ENCODE peak calls at places on chromosomes 5 and 9, in four cellular contexts. One of them, this sample, is unnamed.

GRCh38 chr5:136075339-136075885 is 46.6 kb downstream of the TGFBI start:
- DNase-seq in fibroblast of lung: no peak
- DNase-seq in right atrium auricular region: no peak
- DNase-seq in pancreas: no peak
- DNase-seq in this sample: no peak

GRCh38 chr9:21875893-21876292 is 73.5 kb downstream of the MTAP start:
- DNase-seq in fibroblast of lung: no peak
- DNase-seq in pancreas: no peak
- DNase-seq in right atrium auricular region: no peak
- DNase-seq in this sample: no peak

GRCh38 chr9:20243866-20244647 is 378.2 kb downstream of the MLLT3 start:
- DNase-seq in right atrium auricular region: no peak
- DNase-seq in pancreas: no peak
- DNase-seq in fibroblast of lung: no peak
- DNase-seq in this sample: no peak

GRCh38 chr9:107190031-107190935 is 92.8 kb upstream of the RAD23B start:
- DNase-seq in right atrium auricular region: no peak
- DNase-seq in pancreas: no peak
- DNase-seq in fibroblast of lung: peak
- DNase-seq in this sample: no peak

GRCh38 chr5:97019435-97020117 is 83.7 kb downstream of the LNPEP start:
- DNase-seq in pancreas: no peak
- DNase-seq in fibroblast of lung: no peak
- DNase-seq in right atrium auricular region: no peak
- DNase-seq in this sample: no peak

GRCh38 chr5:177526191-177526590 is 9.4 kb upstream of the DDX41 start:
- DNase-seq in fibroblast of lung: no peak
- DNase-seq in right atrium auricular region: no peak
- DNase-seq in pancreas: no peak
- DNase-seq in this sample: no peak

GRCh38 chr5:127933348-127933747 is 150.2 kb upstream of the SLC12A2 start:
- DNase-seq in right atrium auricular region: no peak
- DNase-seq in pancreas: no peak
- DNase-seq in fibroblast of lung: no peak
- DNase-seq in this sample: no peak

GRCh38 chr9:135443811-135444470 is 35.6 kb upstream of the PPP1R26 start:
- DNase-seq in right atrium auricular region: no peak
- DNase-seq in pancreas: no peak
- DNase-seq in fibroblast of lung: no peak
- DNase-seq in this sample: no peak

GRCh38 chr5:104778-105296 is 12.9 kb downstream of the PLEKHG4B start:
- DNase-seq in fibroblast of lung: no peak
- DNase-seq in right atrium auricular region: no peak
- DNase-seq in pancreas: no peak
- DNase-seq in this sample: no peak

GRCh38 chr5:140966293-140967225 is at the start of gene PCDHAC2:
- DNase-seq in right atrium auricular region: no peak
- DNase-seq in fibroblast of lung: peak
- DNase-seq in pancreas: peak
- DNase-seq in this sample: peak

GRCh38 chr5:110289213-110289810 is 437.2 kb downstream of the TMEM232 start:
- DNase-seq in fibroblast of lung: no peak
- DNase-seq in pancreas: no peak
- DNase-seq in right atrium auricular region: no peak
- DNase-seq in this sample: no peak

GRCh38 chr5:60248900-60249299 is 355.4 kb upstream of the PDE4D start:
- DNase-seq in fibroblast of lung: no peak
- DNase-seq in right atrium auricular region: no peak
- DNase-seq in pancreas: no peak
- DNase-seq in this sample: no peak

GRCh38 chr9:79236466-79236865 is 335.3 kb upstream of the TLE4 start:
- DNase-seq in pancreas: no peak
- DNase-seq in right atrium auricular region: no peak
- DNase-seq in fibroblast of lung: no peak
- DNase-seq in this sample: no peak

GRCh38 chr9:36976371-36977030 is 57.6 kb downstream of the PAX5 start:
- DNase-seq in fibroblast of lung: no peak
- DNase-seq in right atrium auricular region: no peak
- DNase-seq in pancreas: no peak
- DNase-seq in this sample: peak

GRCh38 chr9:2610985-2611384 is 10.6 kb upstream of the VLDLR start:
- DNase-seq in fibroblast of lung: no peak
- DNase-seq in pancreas: no peak
- DNase-seq in right atrium auricular region: no peak
- DNase-seq in this sample: no peak

GRCh38 chr5:153629027-153629426 is 138.6 kb downstream of the GRIA1 start:
- DNase-seq in fibroblast of lung: peak
- DNase-seq in right atrium auricular region: no peak
- DNase-seq in pancreas: no peak
- DNase-seq in this sample: peak

GRCh38 chr5:124104344-124104743 is 592.4 kb downstream of the CSNK1G3 start:
- DNase-seq in fibroblast of lung: no peak
- DNase-seq in pancreas: no peak
- DNase-seq in right atrium auricular region: no peak
- DNase-seq in this sample: no peak

GRCh38 chr5:165956854-165957253 is 2334.6 kb upstream of the WWC1 start:
- DNase-seq in fibroblast of lung: no peak
- DNase-seq in pancreas: no peak
- DNase-seq in right atrium auricular region: no peak
- DNase-seq in this sample: no peak

GRCh38 chr5:878125-878524 is 14.5 kb downstream of the BRD9 start:
- DNase-seq in right atrium auricular region: no peak
- DNase-seq in pancreas: no peak
- DNase-seq in fibroblast of lung: no peak
- DNase-seq in this sample: no peak

GRCh38 chr9:17613723-17614122 is 34.9 kb downstream of the SH3GL2 start:
- DNase-seq in fibroblast of lung: peak
- DNase-seq in right atrium auricular region: no peak
- DNase-seq in pancreas: no peak
- DNase-seq in this sample: no peak

GRCh38 chr9:122350577-122351355 is 20.1 kb upstream of the PTGS1 start:
- DNase-seq in fibroblast of lung: peak
- DNase-seq in pancreas: peak
- DNase-seq in right atrium auricular region: peak
- DNase-seq in this sample: peak

GRCh38 chr5:1515311-1515920 is 8.3 kb downstream of the LPCAT1 start:
- DNase-seq in pancreas: no peak
- DNase-seq in fibroblast of lung: no peak
- DNase-seq in right atrium auricular region: peak
- DNase-seq in this sample: peak

GRCh38 chr9:91075279-91075678 is 273.7 kb downstream of the SYK start:
- DNase-seq in pancreas: no peak
- DNase-seq in right atrium auricular region: no peak
- DNase-seq in fibroblast of lung: no peak
- DNase-seq in this sample: peak

DNA sequence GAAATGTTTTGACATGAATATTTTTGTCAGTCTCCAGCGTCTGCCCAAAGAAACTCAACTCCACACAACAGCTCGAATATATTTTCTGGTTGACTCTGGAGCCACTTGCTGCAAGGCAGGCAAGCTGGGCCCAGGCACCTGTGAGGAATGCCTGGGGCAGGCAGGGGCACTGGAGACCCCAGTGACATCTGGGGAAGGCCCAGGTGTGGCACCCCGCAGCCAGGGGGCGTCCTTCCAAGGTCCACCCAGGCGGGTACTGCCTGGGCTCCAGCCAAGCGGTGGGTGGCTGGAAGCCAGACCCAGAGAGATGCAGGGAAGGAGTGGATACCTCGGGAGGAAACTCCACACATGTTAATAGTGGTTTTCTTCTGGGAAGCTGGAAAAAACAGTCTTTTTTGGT is 125.9 kb downstream of the PHF2 start:
- DNase-seq in pancreas: no peak
- DNase-seq in fibroblast of lung: no peak
- DNase-seq in right atrium auricular region: peak
- DNase-seq in this sample: peak
- TF ChIP-seq CTCF in pancreas: no peak
- TF ChIP-seq CTCF in fibroblast of lung: no peak
- TF ChIP-seq CTCF in right atrium auricular region: no peak
- TF ChIP-seq CTCF in this sample: no peak

GRCh38 chr9:127562841-127563523 is 49.1 kb upstream of the STXBP1 start:
- DNase-seq in right atrium auricular region: no peak
- DNase-seq in pancreas: no peak
- DNase-seq in fibroblast of lung: peak
- DNase-seq in this sample: no peak
- TF ChIP-seq CTCF in right atrium auricular region: no peak
- TF ChIP-seq CTCF in pancreas: no peak
- TF ChIP-seq CTCF in fibroblast of lung: peak
- TF ChIP-seq CTCF in this sample: no peak

DNA sequence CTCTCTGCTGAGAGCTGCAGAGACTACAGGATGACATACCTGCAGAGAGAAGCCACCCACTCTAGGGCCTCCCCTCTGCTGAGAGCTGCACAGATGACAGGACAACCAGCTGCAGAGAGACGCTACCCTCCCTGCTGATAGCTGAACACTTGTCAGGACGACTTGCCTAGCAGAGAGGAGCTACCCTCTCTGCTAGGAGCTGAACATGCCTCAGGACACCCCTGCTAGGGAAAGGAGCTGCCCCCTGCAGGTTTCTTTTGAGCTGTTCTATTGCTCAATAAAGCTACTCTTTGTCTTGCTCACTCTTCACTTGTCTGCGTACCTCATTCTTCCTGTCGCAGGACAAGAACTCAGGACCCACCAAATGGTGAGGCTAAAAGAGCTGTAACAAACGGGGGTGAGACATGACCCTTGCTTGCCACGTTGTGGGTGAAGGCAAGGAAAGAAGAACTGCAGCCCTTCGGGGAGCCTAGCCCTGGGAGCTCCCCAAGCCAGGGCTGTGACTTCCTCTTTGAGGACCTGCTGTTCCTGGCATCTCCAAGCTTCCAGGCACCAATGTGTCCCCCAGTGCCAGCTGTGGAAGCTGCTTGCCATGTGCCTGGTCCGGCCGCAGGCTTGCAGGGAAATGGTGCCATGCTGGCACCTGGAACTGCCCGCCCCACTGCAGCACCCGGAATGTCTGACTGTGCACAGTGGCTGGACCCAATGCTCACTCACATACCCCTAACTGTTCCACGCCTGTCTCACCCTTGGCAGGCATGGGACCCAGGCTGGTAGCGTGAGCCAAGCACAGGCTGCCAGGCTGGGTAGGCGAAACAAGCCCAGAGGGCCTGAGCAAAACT is 5.1 kb upstream of the TESK1 start:
- DNase-seq in fibroblast of lung: no peak
- DNase-seq in pancreas: no peak
- DNase-seq in right atrium auricular region: no peak
- DNase-seq in this sample: no peak
- TF ChIP-seq CTCF in fibroblast of lung: no peak
- TF ChIP-seq CTCF in pancreas: no peak
- TF ChIP-seq CTCF in right atrium auricular region: no peak
- TF ChIP-seq CTCF in this sample: peak

DNA sequence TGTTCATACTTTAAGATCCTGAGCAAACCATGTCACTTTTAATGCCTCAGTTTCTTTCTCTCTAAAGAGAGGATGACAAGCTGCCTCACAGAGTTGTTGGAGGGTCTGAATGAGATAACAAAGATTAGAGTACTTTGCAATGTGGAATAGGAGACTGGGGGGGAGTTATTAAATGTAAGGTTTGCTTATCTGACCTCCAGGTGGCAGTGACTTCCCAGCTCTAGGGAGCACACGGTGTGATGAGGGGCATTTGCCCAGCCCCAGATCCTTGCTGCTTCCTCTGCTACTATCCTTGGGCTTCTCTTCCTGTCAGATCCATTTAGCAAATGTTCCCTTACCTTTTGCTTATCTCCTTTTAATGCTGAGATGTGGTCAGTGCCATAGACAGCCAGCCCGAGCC is 30.7 kb downstream of the ENHO start:
- DNase-seq in fibroblast of lung: no peak
- DNase-seq in pancreas: no peak
- DNase-seq in right atrium auricular region: no peak
- DNase-seq in this sample: no peak
- TF ChIP-seq CTCF in fibroblast of lung: no peak
- TF ChIP-seq CTCF in pancreas: no peak
- TF ChIP-seq CTCF in right atrium auricular region: no peak
- TF ChIP-seq CTCF in this sample: no peak

DNA sequence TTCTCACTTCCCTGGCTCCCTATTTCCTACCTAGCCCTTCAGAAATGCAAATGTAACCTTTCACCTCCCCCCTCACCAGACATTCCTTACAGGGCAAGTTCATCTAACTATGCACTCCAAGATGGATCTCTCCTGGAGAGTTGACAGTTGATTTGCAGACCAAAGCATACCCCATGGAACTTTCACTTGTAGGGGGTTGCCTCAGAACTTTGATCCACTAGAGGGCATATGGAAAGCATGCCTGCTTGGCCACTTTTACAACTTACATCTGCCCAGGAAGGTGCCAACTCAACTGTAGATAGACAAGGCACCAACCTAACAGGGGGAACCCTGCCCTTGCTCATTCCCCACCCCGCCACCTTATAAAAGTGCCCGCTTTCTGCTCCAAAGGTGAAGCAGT is 187.8 kb downstream of the NXNL2 start:
- DNase-seq in pancreas: no peak
- DNase-seq in fibroblast of lung: peak
- DNase-seq in right atrium auricular region: no peak
- DNase-seq in this sample: no peak
- TF ChIP-seq CTCF in pancreas: no peak
- TF ChIP-seq CTCF in fibroblast of lung: peak
- TF ChIP-seq CTCF in right atrium auricular region: peak
- TF ChIP-seq CTCF in this sample: peak

GRCh38 chr5:126477681-126478117 is 54.5 kb downstream of the GRAMD2B start:
- DNase-seq in fibroblast of lung: no peak
- DNase-seq in right atrium auricular region: no peak
- DNase-seq in pancreas: no peak
- DNase-seq in this sample: no peak
- TF ChIP-seq CTCF in fibroblast of lung: no peak
- TF ChIP-seq CTCF in right atrium auricular region: no peak
- TF ChIP-seq CTCF in pancreas: no peak
- TF ChIP-seq CTCF in this sample: no peak

DNA sequence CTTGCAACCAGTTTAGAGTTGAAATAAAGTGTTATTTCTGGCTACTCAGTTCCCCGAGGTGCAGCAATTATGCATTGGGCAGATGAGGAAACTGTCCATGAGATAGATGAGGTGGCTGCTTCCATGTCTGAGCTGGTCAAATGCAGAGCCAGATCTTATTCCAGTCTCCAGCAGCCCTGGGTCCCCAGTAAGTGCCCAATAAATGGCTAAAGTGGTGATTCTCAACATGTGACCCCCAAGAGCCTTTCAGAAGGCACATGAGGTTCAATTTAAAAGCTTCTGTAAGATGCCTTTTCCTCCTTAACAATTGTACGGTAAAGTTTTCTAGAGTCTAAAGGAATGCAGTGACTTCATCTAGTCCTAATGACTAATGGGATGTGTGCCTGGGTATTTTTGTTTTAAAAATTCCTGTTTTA is 17.5 kb downstream of the ATOX1 start:
- DNase-seq in pancreas: no peak
- DNase-seq in right atrium auricular region: no peak
- DNase-seq in fibroblast of lung: peak
- DNase-seq in this sample: no peak
- TF ChIP-seq CTCF in pancreas: no peak
- TF ChIP-seq CTCF in right atrium auricular region: peak
- TF ChIP-seq CTCF in fibroblast of lung: no peak
- TF ChIP-seq CTCF in this sample: peak

This sample was measured in osteocyte.